ENCODE peak calls at places on chromosomes 11 and 22, in seven cellular contexts. One of them, this sample, is unnamed.

GRCh38 chr11:66739983-66740382 is 11.0 kb upstream of the SPTBN2 start:
- DNase-seq in ovary: no peak
- DNase-seq in transverse colon: no peak
- DNase-seq in heart right ventricle: no peak
- DNase-seq in lower lobe of right lung: no peak
- DNase-seq in CD8-positive, alpha-beta memory T cell: no peak
- DNase-seq in tibial nerve: no peak
- DNase-seq in this sample: no peak

GRCh38 chr22:48145738-48146137 is 1383.3 kb downstream of the TBC1D22A start:
- DNase-seq in ovary: no peak
- DNase-seq in transverse colon: no peak
- DNase-seq in heart right ventricle: no peak
- DNase-seq in lower lobe of right lung: no peak
- DNase-seq in CD8-positive, alpha-beta memory T cell: no peak
- DNase-seq in tibial nerve: no peak
- DNase-seq in this sample: no peak

GRCh38 chr22:38554281-38554680 is 15.7 kb downstream of the DMC1 start:
- DNase-seq in ovary: no peak
- DNase-seq in transverse colon: no peak
- DNase-seq in heart right ventricle: no peak
- DNase-seq in lower lobe of right lung: no peak
- DNase-seq in CD8-positive, alpha-beta memory T cell: no peak
- DNase-seq in tibial nerve: no peak
- DNase-seq in this sample: no peak

GRCh38 chr11:133784359-133784758 is 61.0 kb downstream of the SPATA19 start:
- DNase-seq in ovary: no peak
- DNase-seq in transverse colon: no peak
- DNase-seq in heart right ventricle: no peak
- DNase-seq in lower lobe of right lung: no peak
- DNase-seq in CD8-positive, alpha-beta memory T cell: no peak
- DNase-seq in tibial nerve: no peak
- DNase-seq in this sample: no peak

GRCh38 chr22:17974087-17974486 is 50.3 kb downstream of the MICAL3 start:
- DNase-seq in ovary: no peak
- DNase-seq in transverse colon: no peak
- DNase-seq in heart right ventricle: no peak
- DNase-seq in lower lobe of right lung: no peak
- DNase-seq in CD8-positive, alpha-beta memory T cell: no peak
- DNase-seq in tibial nerve: no peak
- DNase-seq in this sample: no peak

GRCh38 chr11:73137262-73137941 is 4.7 kb downstream of the FCHSD2 start:
- DNase-seq in ovary: no peak
- DNase-seq in transverse colon: no peak
- DNase-seq in heart right ventricle: no peak
- DNase-seq in lower lobe of right lung: no peak
- DNase-seq in CD8-positive, alpha-beta memory T cell: no peak
- DNase-seq in tibial nerve: no peak
- DNase-seq in this sample: no peak

GRCh38 chr11:66218026-66218425 is 50.4 kb upstream of the RAB1B start:
- DNase-seq in ovary: no peak
- DNase-seq in transverse colon: no peak
- DNase-seq in heart right ventricle: no peak
- DNase-seq in lower lobe of right lung: no peak
- DNase-seq in CD8-positive, alpha-beta memory T cell: no peak
- DNase-seq in tibial nerve: no peak
- DNase-seq in this sample: no peak

GRCh38 chr22:38338772-38339379 is 21.6 kb upstream of the CSNK1E start:
- DNase-seq in ovary: no peak
- DNase-seq in transverse colon: peak; percentile 1
- DNase-seq in heart right ventricle: no peak
- DNase-seq in lower lobe of right lung: peak; percentile 14
- DNase-seq in CD8-positive, alpha-beta memory T cell: no peak
- DNase-seq in tibial nerve: no peak
- DNase-seq in this sample: peak; percentile 7

GRCh38 chr11:70517996-70518907 is 119.9 kb downstream of the CTTN start:
- DNase-seq in ovary: peak; percentile 0
- DNase-seq in transverse colon: no peak
- DNase-seq in heart right ventricle: no peak
- DNase-seq in lower lobe of right lung: no peak
- DNase-seq in CD8-positive, alpha-beta memory T cell: no peak
- DNase-seq in tibial nerve: no peak
- DNase-seq in this sample: no peak

GRCh38 chr11:70478194-70478890 is 80.0 kb downstream of the CTTN start:
- DNase-seq in ovary: no peak
- DNase-seq in transverse colon: no peak
- DNase-seq in heart right ventricle: no peak
- DNase-seq in lower lobe of right lung: peak; percentile 24
- DNase-seq in CD8-positive, alpha-beta memory T cell: no peak
- DNase-seq in tibial nerve: no peak
- DNase-seq in this sample: no peak

GRCh38 chr11:114848027-114848426 is 169.7 kb downstream of the NXPE2 start:
- DNase-seq in ovary: no peak
- DNase-seq in transverse colon: no peak
- DNase-seq in heart right ventricle: no peak
- DNase-seq in lower lobe of right lung: no peak
- DNase-seq in CD8-positive, alpha-beta memory T cell: no peak
- DNase-seq in tibial nerve: no peak
- DNase-seq in this sample: no peak

GRCh38 chr22:43501951-43502874 is 90.4 kb downstream of the MPPED1 start:
- DNase-seq in ovary: no peak
- DNase-seq in transverse colon: no peak
- DNase-seq in heart right ventricle: no peak
- DNase-seq in lower lobe of right lung: no peak
- DNase-seq in CD8-positive, alpha-beta memory T cell: no peak
- DNase-seq in tibial nerve: no peak
- DNase-seq in this sample: no peak

GRCh38 chr22:23292453-23293350 is 112.4 kb downstream of the BCR start:
- DNase-seq in ovary: no peak
- DNase-seq in transverse colon: no peak
- DNase-seq in heart right ventricle: no peak
- DNase-seq in lower lobe of right lung: no peak
- DNase-seq in CD8-positive, alpha-beta memory T cell: no peak
- DNase-seq in tibial nerve: no peak
- DNase-seq in this sample: no peak

GRCh38 chr11:119175493-119176077 is 7.1 kb downstream of the NLRX1 start:
- DNase-seq in ovary: no peak
- DNase-seq in transverse colon: no peak
- DNase-seq in heart right ventricle: no peak
- DNase-seq in lower lobe of right lung: no peak
- DNase-seq in CD8-positive, alpha-beta memory T cell: no peak
- DNase-seq in tibial nerve: no peak
- DNase-seq in this sample: no peak

GRCh38 chr22:19059481-19060278 is 62.5 kb downstream of the DGCR2 start:
- DNase-seq in ovary: no peak
- DNase-seq in transverse colon: no peak
- DNase-seq in heart right ventricle: no peak
- DNase-seq in lower lobe of right lung: peak; percentile 28
- DNase-seq in CD8-positive, alpha-beta memory T cell: no peak
- DNase-seq in tibial nerve: no peak
- DNase-seq in this sample: no peak

GRCh38 chr11:35033011-35033410 is 106.0 kb upstream of the CD44 start:
- DNase-seq in ovary: no peak
- DNase-seq in transverse colon: no peak
- DNase-seq in heart right ventricle: no peak
- DNase-seq in lower lobe of right lung: peak; percentile 63
- DNase-seq in CD8-positive, alpha-beta memory T cell: no peak
- DNase-seq in tibial nerve: no peak
- DNase-seq in this sample: no peak

GRCh38 chr11:13834463-13834862 is 128.1 kb upstream of the SPON1 start:
- DNase-seq in ovary: no peak
- DNase-seq in transverse colon: no peak
- DNase-seq in heart right ventricle: no peak
- DNase-seq in lower lobe of right lung: no peak
- DNase-seq in CD8-positive, alpha-beta memory T cell: no peak
- DNase-seq in tibial nerve: no peak
- DNase-seq in this sample: no peak

GRCh38 chr11:65868907-65869306 is 3.7 kb downstream of the EFEMP2 start:
- DNase-seq in ovary: no peak
- DNase-seq in transverse colon: no peak
- DNase-seq in heart right ventricle: no peak
- DNase-seq in lower lobe of right lung: no peak
- DNase-seq in CD8-positive, alpha-beta memory T cell: no peak
- DNase-seq in tibial nerve: no peak
- DNase-seq in this sample: no peak

GRCh38 chr22:44336962-44337657 is 24.4 kb upstream of the SHISAL1 start:
- DNase-seq in ovary: no peak
- DNase-seq in transverse colon: no peak
- DNase-seq in heart right ventricle: no peak
- DNase-seq in lower lobe of right lung: no peak
- DNase-seq in CD8-positive, alpha-beta memory T cell: no peak
- DNase-seq in tibial nerve: no peak
- DNase-seq in this sample: no peak

GRCh38 chr11:45171550-45171949 is 25.1 kb downstream of the PRDM11 start:
- DNase-seq in ovary: no peak
- DNase-seq in transverse colon: no peak
- DNase-seq in heart right ventricle: no peak
- DNase-seq in lower lobe of right lung: no peak
- DNase-seq in CD8-positive, alpha-beta memory T cell: no peak
- DNase-seq in tibial nerve: no peak
- DNase-seq in this sample: no peak

GRCh38 chr22:42108848-42109247 is 18.3 kb upstream of the NDUFA6 start:
- DNase-seq in ovary: no peak
- DNase-seq in transverse colon: no peak
- DNase-seq in heart right ventricle: no peak
- DNase-seq in lower lobe of right lung: no peak
- DNase-seq in CD8-positive, alpha-beta memory T cell: no peak
- DNase-seq in tibial nerve: no peak
- DNase-seq in this sample: no peak

GRCh38 chr22:49727881-49728563 is 99.7 kb downstream of the BRD1 start:
- DNase-seq in ovary: no peak
- DNase-seq in transverse colon: no peak
- DNase-seq in heart right ventricle: no peak
- DNase-seq in lower lobe of right lung: no peak
- DNase-seq in CD8-positive, alpha-beta memory T cell: no peak
- DNase-seq in tibial nerve: peak; percentile 2
- DNase-seq in this sample: no peak

GRCh38 chr11:9566561-9567063 is 6.9 kb upstream of the WEE1 start:
- DNase-seq in ovary: no peak
- DNase-seq in transverse colon: no peak
- DNase-seq in heart right ventricle: no peak
- DNase-seq in lower lobe of right lung: no peak
- DNase-seq in CD8-positive, alpha-beta memory T cell: no peak
- DNase-seq in tibial nerve: no peak
- DNase-seq in this sample: no peak

GRCh38 chr11:9568161-9568853 is 5.2 kb upstream of the WEE1 start:
- DNase-seq in ovary: no peak
- DNase-seq in transverse colon: no peak
- DNase-seq in heart right ventricle: no peak
- DNase-seq in lower lobe of right lung: no peak
- DNase-seq in CD8-positive, alpha-beta memory T cell: no peak
- DNase-seq in tibial nerve: no peak
- DNase-seq in this sample: no peak

GRCh38 chr11:9567401-9567800 is 6.1 kb upstream of the WEE1 start:
- DNase-seq in ovary: no peak
- DNase-seq in transverse colon: no peak
- DNase-seq in heart right ventricle: no peak
- DNase-seq in lower lobe of right lung: no peak
- DNase-seq in CD8-positive, alpha-beta memory T cell: no peak
- DNase-seq in tibial nerve: no peak
- DNase-seq in this sample: no peak

GRCh38 chr11:9563196-9563730 is 10.2 kb upstream of the WEE1 start:
- DNase-seq in ovary: no peak
- DNase-seq in transverse colon: no peak
- DNase-seq in heart right ventricle: no peak
- DNase-seq in lower lobe of right lung: no peak
- DNase-seq in CD8-positive, alpha-beta memory T cell: no peak
- DNase-seq in tibial nerve: no peak
- DNase-seq in this sample: no peak

GRCh38 chr11:9565822-9566560 is 7.5 kb upstream of the WEE1 start:
- DNase-seq in ovary: peak; percentile 42
- DNase-seq in transverse colon: peak; percentile 53
- DNase-seq in heart right ventricle: peak; percentile 57
- DNase-seq in lower lobe of right lung: no peak
- DNase-seq in CD8-positive, alpha-beta memory T cell: no peak
- DNase-seq in tibial nerve: no peak
- DNase-seq in this sample: no peak
- H3K4me1 ChIP-seq in ovary: peaks cover 9% of the 10 kb centered on the region
- H3K4me1 ChIP-seq in transverse colon: peaks cover 37% of the 10 kb centered on the region
- H3K4me1 ChIP-seq in heart right ventricle: peaks cover 39% of the 10 kb centered on the region
- H3K4me1 ChIP-seq in lower lobe of right lung: peaks cover 35% of the 10 kb centered on the region
- H3K4me1 ChIP-seq in CD8-positive, alpha-beta memory T cell: no peaks in the 10 kb centered on the region
- H3K4me1 ChIP-seq in tibial nerve: peaks cover 36% of the 10 kb centered on the region
- H3K4me1 ChIP-seq in this sample: peaks cover 30% of the 10 kb centered on the region

GRCh38 chr11:19258651-19259230 is 18.0 kb upstream of the E2F8 start:
- DNase-seq in ovary: no peak
- DNase-seq in transverse colon: no peak
- DNase-seq in heart right ventricle: no peak
- DNase-seq in lower lobe of right lung: no peak
- DNase-seq in CD8-positive, alpha-beta memory T cell: no peak
- DNase-seq in tibial nerve: no peak
- DNase-seq in this sample: no peak
- H3K4me1 ChIP-seq in ovary: no peaks in the 10 kb centered on the region
- H3K4me1 ChIP-seq in transverse colon: no peaks in the 10 kb centered on the region
- H3K4me1 ChIP-seq in heart right ventricle: no peaks in the 10 kb centered on the region
- H3K4me1 ChIP-seq in lower lobe of right lung: peaks cover 3% of the 10 kb centered on the region
- H3K4me1 ChIP-seq in CD8-positive, alpha-beta memory T cell: no peaks in the 10 kb centered on the region
- H3K4me1 ChIP-seq in tibial nerve: peaks cover 4% of the 10 kb centered on the region
- H3K4me1 ChIP-seq in this sample: no peaks in the 10 kb centered on the region

GRCh38 chr11:68326334-68327215 is 14.2 kb downstream of the LRP5 start:
- DNase-seq in ovary: no peak
- DNase-seq in transverse colon: peak; percentile 35
- DNase-seq in heart right ventricle: no peak
- DNase-seq in lower lobe of right lung: no peak
- DNase-seq in CD8-positive, alpha-beta memory T cell: no peak
- DNase-seq in tibial nerve: no peak
- DNase-seq in this sample: no peak
- H3K4me1 ChIP-seq in ovary: peaks cover 20% of the 10 kb centered on the region
- H3K4me1 ChIP-seq in transverse colon: peaks cover 47% of the 10 kb centered on the region
- H3K4me1 ChIP-seq in heart right ventricle: peaks cover 80% of the 10 kb centered on the region
- H3K4me1 ChIP-seq in lower lobe of right lung: peaks cover 83% of the 10 kb centered on the region
- H3K4me1 ChIP-seq in CD8-positive, alpha-beta memory T cell: peaks cover 48% of the 10 kb centered on the region
- H3K4me1 ChIP-seq in tibial nerve: peaks cover 86% of the 10 kb centered on the region
- H3K4me1 ChIP-seq in this sample: peaks cover 25% of the 10 kb centered on the region

DNA sequence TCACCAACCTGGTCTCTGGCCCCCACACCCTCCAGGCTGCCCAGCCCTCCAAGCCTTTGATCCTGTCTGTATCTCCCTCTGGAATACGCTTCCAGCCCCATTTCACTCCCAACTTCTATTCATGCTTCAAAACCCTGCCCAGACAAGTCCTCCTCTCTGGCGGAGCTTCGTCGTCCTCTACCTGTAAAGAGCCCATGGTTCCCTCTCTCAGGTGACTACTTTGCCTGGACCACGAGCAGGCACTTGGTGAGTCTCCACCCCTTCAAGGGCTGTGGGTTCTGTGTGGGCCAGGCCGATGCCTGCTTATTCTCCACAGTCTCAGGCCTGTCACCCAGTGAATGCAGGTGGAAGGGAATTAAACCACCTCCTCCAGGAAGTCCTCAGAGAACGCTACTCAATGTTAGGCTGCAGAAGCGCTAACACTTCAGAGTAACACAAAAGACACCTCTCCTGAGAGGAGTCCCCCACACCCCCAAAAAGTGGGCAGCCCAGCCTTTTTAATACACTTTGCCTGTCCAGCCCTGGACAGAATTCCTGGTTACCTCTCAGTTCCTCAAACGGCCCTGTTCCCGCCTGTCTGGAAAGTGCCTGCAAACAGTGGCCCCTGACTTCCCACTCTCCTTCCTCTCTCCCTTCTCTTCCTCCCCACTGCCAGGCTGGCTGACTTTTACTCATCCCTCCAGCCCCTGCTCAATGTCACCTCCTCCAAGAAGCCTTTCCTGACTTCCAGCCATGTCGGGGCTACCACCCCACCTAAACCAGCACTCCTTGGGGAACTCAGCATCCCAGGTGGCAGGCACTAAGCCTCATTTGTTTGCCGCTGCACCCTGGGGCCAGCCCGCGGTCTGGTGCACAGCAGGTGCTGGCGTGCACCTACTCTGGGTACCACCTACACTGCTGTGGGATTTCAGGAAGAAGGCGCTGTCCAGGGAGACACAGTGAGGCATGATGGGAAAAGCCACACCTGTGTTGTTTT is 9.0 kb downstream of the RAC2 start:
- DNase-seq in ovary: no peak
- DNase-seq in transverse colon: peak; percentile 10
- DNase-seq in heart right ventricle: no peak
- DNase-seq in lower lobe of right lung: peak; percentile 29
- DNase-seq in CD8-positive, alpha-beta memory T cell: no peak
- DNase-seq in tibial nerve: no peak
- DNase-seq in this sample: no peak
- H3K4me1 ChIP-seq in ovary: no peaks in the 10 kb centered on the region
- H3K4me1 ChIP-seq in transverse colon: no peaks in the 10 kb centered on the region
- H3K4me1 ChIP-seq in heart right ventricle: no peaks in the 10 kb centered on the region
- H3K4me1 ChIP-seq in lower lobe of right lung: peaks cover 20% of the 10 kb centered on the region
- H3K4me1 ChIP-seq in CD8-positive, alpha-beta memory T cell: peaks cover 98% of the 10 kb centered on the region
- H3K4me1 ChIP-seq in tibial nerve: peaks cover under 1% of the 10 kb centered on the region
- H3K4me1 ChIP-seq in this sample: no peaks in the 10 kb centered on the region

This sample was measured in pancreas.